ENCODE peak calls at places on chromosomes 5 and 9, in ten cellular contexts. L is HFF-Myc; E is transverse colon; H is stimulated activated CD4-positive, alpha-beta T cell treated with anti-CD3 and anti-CD28 coated beads, Interleukin-2, amount 100 ng/mL, for 48 hours; R is NCI-H748 treated with DMSO at 0.1 percent for 48 hours; Z is IMR-90; I is CD14-positive monocyte; B is SW 1271; N is upper lobe of right lung; P is cardiac fibroblast. U is an unnamed sample.

GRCh38 chr5:42547894-42548293 is 124.7 kb downstream of the GHR start:
- DNase-seq in L (no peak), E (no peak), H (no peak), R (no peak), Z (no peak), I (no peak), B (no peak), N (no peak), P (no peak), U (no peak)

GRCh38 chr9:34197756-34198711 is 19.2 kb downstream of the UBAP1 start:
- DNase-seq in L (no peak), E (no peak), H (no peak), R (no peak), Z (no peak), I (no peak), B (no peak), N (peak; percentile 51), P (no peak), U (no peak)

GRCh38 chr9:109821711-109822110 is 41.7 kb downstream of the PALM2AKAP2 start:
- DNase-seq in L (no peak), E (no peak), H (no peak), R (no peak), Z (peak; percentile 58), I (no peak), B (no peak), N (no peak), P (no peak), U (no peak)

GRCh38 chr9:92968081-92968480 is 20.8 kb downstream of the FGD3 start:
- DNase-seq in L (no peak), E (no peak), H (no peak), R (no peak), Z (no peak), I (no peak), B (no peak), N (peak; percentile 17), P (no peak), U (no peak)

GRCh38 chr9:116276651-116277121 is 123.1 kb downstream of the PAPPA start:
- DNase-seq in L (no peak), E (no peak), H (no peak), R (no peak), Z (no peak), I (no peak), B (no peak), N (no peak), P (no peak), U (no peak)

GRCh38 chr9:137069508-137070071 is 767 bp downstream of the SAPCD2 start:
- DNase-seq in L (no peak), E (peak; percentile 14), H (no peak), R (no peak), Z (no peak), I (no peak), B (no peak), N (peak; percentile 65), P (no peak), U (peak; percentile 45)

GRCh38 chr5:158139161-158139560 is 280.2 kb upstream of the CLINT1 start:
- DNase-seq in L (no peak), E (no peak), H (no peak), R (no peak), Z (no peak), I (no peak), B (no peak), N (no peak), P (no peak), U (no peak)

GRCh38 chr5:177511796-177512675 is 2.4 kb upstream of the DOK3 start:
- DNase-seq in L (no peak), E (no peak), H (no peak), R (no peak), Z (no peak), I (no peak), B (no peak), N (no peak), P (no peak), U (no peak)

GRCh38 chr9:7117676-7118561 is 360.1 kb downstream of the KDM4C start:
- DNase-seq in L (peak; percentile 15), E (no peak), H (no peak), R (peak; percentile 3), Z (peak; percentile 58), I (no peak), B (no peak), N (no peak), P (peak; percentile 46), U (no peak)

GRCh38 chr9:135084262-135084661 is 3.2 kb upstream of the OLFM1 start:
- DNase-seq in L (no peak), E (no peak), H (no peak), R (no peak), Z (no peak), I (no peak), B (no peak), N (no peak), P (no peak), U (no peak)

GRCh38 chr9:14750871-14751270 is 28.3 kb upstream of the CER1 start:
- DNase-seq in L (no peak), E (no peak), H (no peak), R (no peak), Z (no peak), I (no peak), B (no peak), N (no peak), P (peak; percentile 11), U (no peak)

GRCh38 chr9:93020785-93021670 is 37.5 kb upstream of the SUSD3 start:
- DNase-seq in L (no peak), E (no peak), H (peak; percentile 15), R (no peak), Z (no peak), I (no peak), B (no peak), N (peak; percentile 48), P (no peak), U (no peak)

GRCh38 chr9:89674667-89675402 is 70.0 kb downstream of the GADD45G start:
- DNase-seq in L (no peak), E (peak; percentile 51), H (no peak), R (peak; percentile 96), Z (no peak), I (no peak), B (no peak), N (no peak), P (peak; percentile 7), U (no peak)

GRCh38 chr5:73892218-73892617 is 266.2 kb downstream of the ARHGEF28 start:
- DNase-seq in L (no peak), E (no peak), H (no peak), R (no peak), Z (no peak), I (no peak), B (no peak), N (no peak), P (no peak), U (no peak)

GRCh38 chr9:130017035-130017909 is 25.7 kb downstream of the FNBP1 start:
- DNase-seq in L (no peak), E (no peak), H (no peak), R (no peak), Z (peak; percentile 27), I (no peak), B (no peak), N (no peak), P (no peak), U (no peak)

GRCh38 chr9:94011134-94011533 is 56.0 kb upstream of the BARX1 start:
- DNase-seq in L (no peak), E (peak; percentile 19), H (no peak), R (no peak), Z (no peak), I (no peak), B (no peak), N (no peak), P (peak; percentile 56), U (no peak)

GRCh38 chr9:95004452-95005275 is 278.2 kb downstream of the AOPEP start:
- DNase-seq in L (no peak), E (peak; percentile 76), H (peak; percentile 11), R (peak; percentile 33), Z (no peak), I (no peak), B (peak; percentile 42), N (peak; percentile 85), P (peak; percentile 55), U (peak; percentile 78)

GRCh38 chr9:32395483-32396216 is 11.2 kb downstream of the ACO1 start:
- DNase-seq in L (peak; percentile 67), E (no peak), H (no peak), R (no peak), Z (peak; percentile 98), I (no peak), B (peak; percentile 27), N (no peak), P (peak; percentile 94), U (no peak)